ENCODE peak calls at places on chromosomes 1 and 21, in six cellular contexts. V, C, Z, O, F and W are unnamed samples.
A peak's percentile ranks its signal among the peaks of the same experiment; 100 is the strongest.

GRCh38 chr1:172938676-172939075 is 112.1 kb downstream of the TNFSF18 start:
- DNase-seq in Z (no peak), V (no peak), F (no peak), O (no peak), C (no peak), W (no peak)

GRCh38 chr1:210899676-210900075 is 234.3 kb downstream of the KCNH1 start:
- DNase-seq in Z (no peak), F (no peak), V (no peak), C (no peak), O (no peak), W (no peak)

GRCh38 chr1:81689531-81689941 is 111.2 kb upstream of the ADGRL2 start:
- DNase-seq in V (no peak), Z (peak; percentile 26), C (no peak), O (no peak), F (no peak), W (no peak)

GRCh38 chr1:22018583-22019559 is 17.4 kb downstream of the CELA3A start:
- DNase-seq in V (no peak), Z (peak; percentile 48), O (peak; percentile 85), F (no peak), C (peak; percentile 56), W (no peak)

GRCh38 chr1:105138445-105138821 is 1388.7 kb downstream of the AMY1C start:
- DNase-seq in C (no peak), V (no peak), Z (no peak), F (no peak), O (no peak), W (no peak)

GRCh38 chr1:15207031-15207828 is 39.8 kb upstream of the FHAD1 start:
- DNase-seq in C (no peak), F (no peak), Z (no peak), V (no peak), O (no peak), W (no peak)

GRCh38 chr1:40450491-40451237 is 388 bp downstream of the ZFP69B start:
- DNase-seq in O (peak; percentile 75), Z (peak; percentile 45), C (peak; percentile 33), V (no peak), F (peak; percentile 25), W (no peak)

GRCh38 chr1:24119859-24120756 is 8.2 kb upstream of the MYOM3 start:
- DNase-seq in O (peak; percentile 48), V (no peak), C (peak; percentile 65), F (no peak), Z (peak; percentile 74), W (no peak)

GRCh38 chr1:198929111-198929604 is 290.3 kb downstream of the PTPRC start:
- DNase-seq in F (no peak), C (no peak), V (no peak), Z (no peak), O (no peak), W (no peak)

GRCh38 chr1:41397943-41398342 is 36.7 kb downstream of the FOXO6 start:
- DNase-seq in C (no peak), Z (no peak), F (no peak), O (no peak), V (no peak), W (no peak)

GRCh38 chr1:15120251-15120945 is 33.1 kb upstream of the TMEM51 start:
- DNase-seq in Z (no peak), V (no peak), O (no peak), C (no peak), F (no peak), W (no peak)

DNA sequence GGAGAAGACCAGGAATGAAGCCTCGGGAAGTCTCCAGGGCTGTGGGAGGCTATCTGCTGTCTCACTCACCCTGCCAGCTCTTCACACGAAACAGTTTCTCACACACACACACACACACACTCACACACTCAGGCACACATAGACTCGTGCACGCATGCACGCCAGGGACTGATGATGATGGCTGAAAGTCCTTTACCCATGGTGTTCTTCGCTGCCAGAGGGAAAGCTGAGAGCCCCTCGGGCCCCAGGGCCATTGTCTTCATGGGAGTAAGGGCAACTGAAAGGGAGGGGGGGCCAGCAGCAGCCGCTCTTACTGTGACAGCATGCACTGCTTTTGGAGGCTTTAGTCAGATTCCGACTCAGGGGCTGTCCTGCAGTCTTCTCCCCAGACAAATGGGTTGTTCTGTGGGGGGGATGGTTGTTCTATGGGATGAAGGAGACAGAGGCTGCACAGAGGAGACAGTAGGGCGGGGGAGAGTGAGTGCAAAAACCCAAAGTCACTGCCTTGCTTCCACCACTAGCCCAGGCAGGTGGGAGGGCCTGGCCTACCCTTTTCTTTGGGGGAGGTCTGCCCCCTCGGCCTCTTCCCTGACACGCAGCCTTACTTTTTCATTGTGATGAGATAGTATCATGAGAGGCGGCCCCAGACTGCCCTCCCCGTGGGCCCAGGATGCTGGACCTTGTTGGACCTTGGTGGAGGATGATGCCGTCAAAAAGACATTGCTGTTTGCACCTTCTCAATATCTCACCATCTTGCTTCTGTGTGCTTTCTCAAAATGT is 29.0 kb downstream of the STUM start:
- DNase-seq in C (no peak), F (no peak), O (peak; percentile 51), V (no peak), Z (no peak), W (no peak)
- H3K4me1 ChIP-seq in C (no peaks in the 10 kb centered on the region), F (no peaks in the 10 kb centered on the region), O (no peaks in the 10 kb centered on the region), V (no peaks in the 10 kb centered on the region), Z (no peaks in the 10 kb centered on the region), W (no peaks in the 10 kb centered on the region)

GRCh38 chr1:212606042-212606733 is 2.4 kb upstream of the ATF3 start:
- DNase-seq in O (no peak), Z (no peak), F (no peak), V (no peak), C (no peak), W (no peak)

GRCh38 chr1:212607924-212608208 is 695 bp upstream of the ATF3 start:
- DNase-seq in Z (no peak), V (no peak), F (no peak), O (peak; percentile 83), C (no peak), W (no peak)

GRCh38 chr1:212607206-212607923 is 1.2 kb upstream of the ATF3 start:
- DNase-seq in F (peak; percentile 57), Z (peak; percentile 44), C (peak; percentile 55), O (no peak), V (no peak), W (no peak)

GRCh38 chr1:212605441-212605976 is 3.1 kb upstream of the ATF3 start:
- DNase-seq in Z (no peak), F (no peak), C (no peak), O (no peak), V (no peak), W (no peak)

DNA sequence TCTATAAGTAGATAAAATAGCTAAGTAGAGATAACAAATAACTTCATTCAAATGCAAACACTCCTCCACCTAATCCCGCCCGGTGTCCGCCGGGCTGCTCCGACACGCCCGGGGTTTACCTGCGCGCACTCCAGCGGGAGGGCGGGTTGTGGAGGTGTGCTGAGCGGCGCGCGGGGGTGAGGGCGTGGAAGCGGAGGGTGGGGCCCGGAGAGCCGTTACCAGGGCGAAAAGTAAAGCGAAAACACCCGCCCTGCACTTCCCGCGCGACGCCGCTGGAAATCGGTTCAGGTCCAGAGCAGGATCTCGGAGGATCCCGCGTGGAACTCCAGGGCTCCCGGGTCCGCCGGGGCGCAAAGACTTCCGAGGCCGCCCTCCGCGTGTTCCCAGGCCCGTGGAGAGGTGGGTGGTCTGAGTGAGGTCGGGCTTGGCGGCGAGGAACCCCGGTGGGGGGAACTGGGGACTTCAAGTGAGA is 1.8 kb upstream of the ATF3 start:
- DNase-seq in F (peak; percentile 56), Z (no peak), C (peak; percentile 91), O (peak; percentile 83), V (peak; percentile 88), W (no peak)
- TF ChIP-seq POLR2A in F (no peak), Z (no peak), C (peak; percentile 86), O (no peak), V (peak; percentile 65), W (peak; percentile 55)

GRCh38 chr1:16220101-16220500 is 7.6 kb upstream of the ARHGEF19 start:
- DNase-seq in Z (no peak), C (no peak), O (no peak), F (no peak), V (no peak), W (no peak)

GRCh38 chr1:16218674-16219071 is 6.2 kb upstream of the ARHGEF19 start:
- DNase-seq in F (no peak), C (no peak), Z (no peak), O (no peak), V (no peak), W (no peak)

GRCh38 chr1:16218014-16218673 is 5.7 kb upstream of the ARHGEF19 start:
- DNase-seq in C (peak; percentile 54), F (no peak), Z (no peak), V (no peak), O (peak; percentile 84), W (no peak)

GRCh38 chr1:16215882-16216753 is 3.7 kb upstream of the ARHGEF19 start:
- DNase-seq in C (peak; percentile 94), Z (peak; percentile 93), F (peak; percentile 94), O (peak; percentile 90), V (peak; percentile 93), W (peak; percentile 28)

DNA sequence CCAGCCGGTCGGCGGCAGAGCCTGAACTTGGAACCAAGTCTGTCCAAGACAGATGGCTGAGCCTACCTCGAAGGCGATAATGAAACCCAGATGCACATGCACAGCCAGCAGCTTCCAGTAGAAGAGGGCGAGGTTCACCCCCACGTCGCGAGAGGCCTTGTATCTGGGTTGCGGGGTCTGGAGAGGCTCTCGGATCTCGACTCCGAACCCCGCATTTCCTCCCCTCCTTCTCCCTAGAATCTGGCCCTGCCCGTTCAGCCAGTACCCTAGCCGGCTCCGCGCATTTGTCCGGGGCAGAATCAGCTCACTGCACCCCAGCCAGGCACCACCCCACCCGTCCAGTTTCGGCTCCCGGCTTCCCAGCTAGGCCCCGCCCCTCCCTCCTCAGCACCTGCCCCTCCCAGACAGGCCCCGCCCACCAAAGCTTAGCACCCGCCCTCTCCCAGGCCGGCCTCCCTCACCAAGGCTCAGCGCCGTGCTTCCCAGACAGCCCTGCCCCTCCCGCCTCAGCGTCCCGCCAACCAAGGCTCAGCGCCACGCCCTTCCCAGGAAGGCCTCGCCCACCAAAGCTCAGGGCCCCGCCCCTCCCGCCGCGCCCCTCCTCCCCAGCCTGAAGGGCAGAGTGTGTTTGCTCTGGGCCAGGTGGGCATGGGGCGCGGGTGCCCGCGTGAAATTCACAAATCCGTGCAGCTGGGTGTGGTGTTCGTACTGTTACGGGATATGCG is 4.8 kb upstream of the ARHGEF19 start:
- DNase-seq in Z (peak; percentile 100), F (peak; percentile 99), V (peak; percentile 99), C (peak; percentile 100), O (peak; percentile 99), W (peak; percentile 86)
- H3K27ac ChIP-seq in Z (peak overlapping the region; percentile 64), F (peak overlapping the region; percentile 79), V (peak overlapping the region; percentile 78), C (peak overlapping the region; percentile 81), O (peak overlapping the region; percentile 58), W (peak overlapping the region; percentile 82)

GRCh38 chr21:40051801-40052200 is 184.6 kb downstream of the PCP4 start:
- DNase-seq in C (no peak), O (no peak), F (no peak), Z (no peak), V (no peak), W (no peak)

GRCh38 chr21:40054403-40054802 is 187.2 kb downstream of the PCP4 start:
- DNase-seq in C (peak; percentile 68), V (no peak), Z (peak; percentile 50), F (no peak), O (no peak), W (no peak)

GRCh38 chr21:40053007-40053406 is 185.8 kb downstream of the PCP4 start:
- DNase-seq in O (no peak), V (no peak), C (peak; percentile 13), F (no peak), Z (peak; percentile 69), W (no peak)

GRCh38 chr21:40049959-40050290 is 182.7 kb downstream of the PCP4 start:
- DNase-seq in O (no peak), C (no peak), F (no peak), V (no peak), Z (no peak), W (no peak)

DNA sequence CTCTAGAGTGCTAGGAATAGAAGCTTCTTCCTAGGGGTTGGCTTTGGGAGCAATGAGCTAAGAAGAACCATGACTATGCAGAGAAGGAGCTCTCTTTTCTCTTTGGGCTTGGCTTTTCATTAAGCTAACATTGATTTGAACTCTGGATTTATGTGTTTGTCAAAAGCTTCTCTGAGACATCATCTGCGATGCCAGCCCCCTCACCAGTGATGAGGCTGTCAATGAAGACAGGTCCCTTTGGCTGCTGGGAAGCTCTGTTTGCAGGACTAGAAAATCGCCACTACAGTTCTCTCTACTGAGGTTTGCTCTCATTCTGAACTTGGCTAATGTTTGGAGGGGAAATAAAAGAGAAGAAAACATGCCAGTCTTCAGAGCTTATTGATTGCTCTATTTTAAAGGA is 185.0 kb downstream of the PCP4 start:
- DNase-seq in Z (no peak), F (no peak), O (no peak), C (no peak), V (no peak), W (no peak)
- H3K4me1 ChIP-seq in Z (peaks cover 7% of the 10 kb centered on the region), F (no peaks in the 10 kb centered on the region), O (no peaks in the 10 kb centered on the region), C (no peaks in the 10 kb centered on the region), V (peaks cover 4% of the 10 kb centered on the region), W (peaks cover 16% of the 10 kb centered on the region)